ENCODE peak calls at places on chromosomes 3 and 15, in four cellular contexts. T, U, E and Q are unnamed samples.

GRCh38 chr3:20974389-20974788 is 776.6 kb downstream of the ZNF385D start:
- DNase-seq in T (no peak), E (no peak), U (no peak), Q (no peak)

GRCh38 chr15:93413745-93414144 is 324.7 kb upstream of the RGMA start:
- DNase-seq in E (no peak), T (no peak), U (no peak), Q (no peak)

GRCh38 chr15:88324241-88325065 is 67.9 kb upstream of the NTRK3 start:
- DNase-seq in U (peak; percentile 32), T (peak; percentile 33), E (no peak), Q (no peak)

GRCh38 chr3:47579875-47580274 is 1.2 kb upstream of the CSPG5 start:
- DNase-seq in U (no peak), E (no peak), T (no peak), Q (no peak)

GRCh38 chr3:9340450-9341009 is 22.3 kb upstream of the THUMPD3 start:
- DNase-seq in T (peak; percentile 90), E (no peak), U (peak; percentile 91), Q (no peak)

GRCh38 chr15:90113166-90113565 is 10.9 kb upstream of the IDH2 start:
- DNase-seq in E (no peak), U (no peak), T (no peak), Q (no peak)

GRCh38 chr3:32960404-32961160 is 9.1 kb downstream of the CCR4 start:
- DNase-seq in U (no peak), T (no peak), E (no peak), Q (no peak)

GRCh38 chr15:88469321-88469720 is 1.8 kb downstream of the MRPS11 start:
- DNase-seq in T (no peak), U (no peak), E (no peak), Q (no peak)

GRCh38 chr3:156816794-156817741 is 9.1 kb upstream of the LEKR1 start:
- DNase-seq in T (peak; percentile 99), E (peak; percentile 68), U (peak; percentile 96), Q (peak; percentile 51)

GRCh38 chr15:98844261-98844660 is 163.3 kb downstream of the PGPEP1L start:
- DNase-seq in T (no peak), U (no peak), E (no peak), Q (no peak)

GRCh38 chr3:58013973-58014649 is 5.9 kb downstream of the FLNB start:
- DNase-seq in T (peak; percentile 99), U (peak; percentile 73), E (no peak), Q (no peak)

GRCh38 chr3:49255686-49256085 is 21.3 kb downstream of the C3orf62 start:
- DNase-seq in U (no peak), E (no peak), T (no peak), Q (no peak)

GRCh38 chr3:159322322-159322939 is 520.6 kb downstream of the MFSD1 start:
- DNase-seq in E (no peak), U (peak; percentile 31), T (peak; percentile 39), Q (peak; percentile 71)

GRCh38 chr3:29313981-29314726 is 33.3 kb downstream of the RBMS3 start:
- DNase-seq in T (no peak), E (no peak), U (no peak), Q (no peak)

GRCh38 chr15:69713726-69714559 is 261.3 kb downstream of the RPLP1 start:
- DNase-seq in T (no peak), U (peak; percentile 6), E (no peak), Q (no peak)

GRCh38 chr3:10339376-10339955 is 18.6 kb upstream of the SEC13 start:
- DNase-seq in E (no peak), U (no peak), T (no peak), Q (no peak)